ENCODE peak calls at places on chromosome 6, in four cellular contexts. One of them, this sample, is unnamed.

GRCh38 chr6:17585766-17586502 is 14.2 kb upstream of the FAM8A1 start:
- DNase-seq in BJ: no peak
- DNase-seq in kidney: no peak
- DNase-seq in cardiac fibroblast: no peak
- DNase-seq in this sample: no peak

GRCh38 chr6:56689114-56689513 is 46.4 kb upstream of the DST start:
- DNase-seq in BJ: no peak
- DNase-seq in kidney: no peak
- DNase-seq in cardiac fibroblast: no peak
- DNase-seq in this sample: no peak

GRCh38 chr6:147903931-147904330 is 395.4 kb downstream of the SAMD5 start:
- DNase-seq in BJ: no peak
- DNase-seq in kidney: no peak
- DNase-seq in cardiac fibroblast: no peak
- DNase-seq in this sample: no peak

GRCh38 chr6:118280210-118280609 is 267.9 kb upstream of the PLN start:
- DNase-seq in BJ: no peak
- DNase-seq in kidney: no peak
- DNase-seq in cardiac fibroblast: no peak
- DNase-seq in this sample: no peak

GRCh38 chr6:101534386-101534785 is 140.9 kb downstream of the GRIK2 start:
- DNase-seq in BJ: no peak
- DNase-seq in kidney: no peak
- DNase-seq in cardiac fibroblast: peak
- DNase-seq in this sample: peak

GRCh38 chr6:155787168-155787567 is 331.5 kb upstream of the NOX3 start:
- DNase-seq in BJ: no peak
- DNase-seq in kidney: no peak
- DNase-seq in cardiac fibroblast: no peak
- DNase-seq in this sample: no peak

GRCh38 chr6:119791746-119792145 is 442.2 kb upstream of the MAN1A1 start:
- DNase-seq in BJ: no peak
- DNase-seq in kidney: no peak
- DNase-seq in cardiac fibroblast: no peak
- DNase-seq in this sample: no peak

GRCh38 chr6:85458184-85458583 is 8.3 kb downstream of the NT5E start:
- DNase-seq in BJ: no peak
- DNase-seq in kidney: no peak
- DNase-seq in cardiac fibroblast: no peak
- DNase-seq in this sample: no peak

GRCh38 chr6:18115356-18115755 is 7.1 kb downstream of the NHLRC1 start:
- DNase-seq in BJ: no peak
- DNase-seq in kidney: no peak
- DNase-seq in cardiac fibroblast: no peak
- DNase-seq in this sample: no peak

GRCh38 chr6:32107447-32107846 is 1.7 kb downstream of the TNXB start:
- DNase-seq in BJ: no peak
- DNase-seq in kidney: no peak
- DNase-seq in cardiac fibroblast: peak
- DNase-seq in this sample: no peak

GRCh38 chr6:30074331-30075093 is 1.1 kb downstream of the RNF39 start:
- DNase-seq in BJ: no peak
- DNase-seq in kidney: peak
- DNase-seq in cardiac fibroblast: no peak
- DNase-seq in this sample: no peak

GRCh38 chr6:9507136-9507895 is 907.6 kb downstream of the TFAP2A start:
- DNase-seq in BJ: no peak
- DNase-seq in kidney: no peak
- DNase-seq in cardiac fibroblast: no peak
- DNase-seq in this sample: no peak

GRCh38 chr6:168201383-168201782 is 118.2 kb downstream of the DACT2 start:
- DNase-seq in BJ: no peak
- DNase-seq in kidney: peak
- DNase-seq in cardiac fibroblast: no peak
- DNase-seq in this sample: no peak

GRCh38 chr6:166484863-166485262 is 101.6 kb downstream of the RAMACL start:
- DNase-seq in BJ: no peak
- DNase-seq in kidney: peak
- DNase-seq in cardiac fibroblast: no peak
- DNase-seq in this sample: no peak

GRCh38 chr6:77650098-77650663 is 2.7 kb upstream of the MEI4 start:
- DNase-seq in BJ: no peak
- DNase-seq in kidney: peak
- DNase-seq in cardiac fibroblast: peak
- DNase-seq in this sample: no peak

GRCh38 chr6:157650261-157650640 is 172.8 kb upstream of the SNX9 start:
- DNase-seq in BJ: no peak
- DNase-seq in kidney: no peak
- DNase-seq in cardiac fibroblast: no peak
- DNase-seq in this sample: no peak

GRCh38 chr6:90025418-90026089 is 131.3 kb downstream of the GJA10 start:
- DNase-seq in BJ: peak
- DNase-seq in kidney: no peak
- DNase-seq in cardiac fibroblast: peak
- DNase-seq in this sample: peak

GRCh38 chr6:30037182-30037788 is 23.8 kb upstream of the POLR1H start:
- DNase-seq in BJ: no peak
- DNase-seq in kidney: no peak
- DNase-seq in cardiac fibroblast: peak
- DNase-seq in this sample: peak

GRCh38 chr6:15299430-15300131 is 53.7 kb downstream of the JARID2 start:
- DNase-seq in BJ: no peak
- DNase-seq in kidney: no peak
- DNase-seq in cardiac fibroblast: peak
- DNase-seq in this sample: peak

GRCh38 chr6:84151669-84152068 is 75.8 kb downstream of the CEP162 start:
- DNase-seq in BJ: no peak
- DNase-seq in kidney: no peak
- DNase-seq in cardiac fibroblast: no peak
- DNase-seq in this sample: no peak

GRCh38 chr6:11919771-11920440 is 92.2 kb upstream of the HIVEP1 start:
- DNase-seq in BJ: no peak
- DNase-seq in kidney: no peak
- DNase-seq in cardiac fibroblast: no peak
- DNase-seq in this sample: no peak

GRCh38 chr6:148203970-148204369 is 138.7 kb upstream of the SASH1 start:
- DNase-seq in BJ: no peak
- DNase-seq in kidney: no peak
- DNase-seq in cardiac fibroblast: peak
- DNase-seq in this sample: peak

GRCh38 chr6:42326248-42326647 is 108.6 kb upstream of the MRPS10 start:
- DNase-seq in BJ: no peak
- DNase-seq in kidney: no peak
- DNase-seq in cardiac fibroblast: no peak
- DNase-seq in this sample: no peak

GRCh38 chr6:133254552-133255228 is 13.5 kb downstream of the EYA4 start:
- DNase-seq in BJ: no peak
- DNase-seq in kidney: no peak
- DNase-seq in cardiac fibroblast: peak
- DNase-seq in this sample: peak

GRCh38 chr6:51678905-51679620 is 408.4 kb downstream of the PKHD1 start:
- DNase-seq in BJ: no peak
- DNase-seq in kidney: no peak
- DNase-seq in cardiac fibroblast: no peak
- DNase-seq in this sample: no peak

GRCh38 chr6:126112171-126112632 is 125.9 kb downstream of the TRMT11 start:
- DNase-seq in BJ: no peak
- DNase-seq in kidney: no peak
- DNase-seq in cardiac fibroblast: peak
- DNase-seq in this sample: peak

GRCh38 chr6:133549252-133549925 is 308.2 kb downstream of the EYA4 start:
- DNase-seq in BJ: no peak
- DNase-seq in kidney: no peak
- DNase-seq in cardiac fibroblast: no peak
- DNase-seq in this sample: no peak

GRCh38 chr6:84344005-84344404 is 116.6 kb upstream of the CEP162 start:
- DNase-seq in BJ: no peak
- DNase-seq in kidney: no peak
- DNase-seq in cardiac fibroblast: no peak
- DNase-seq in this sample: no peak

GRCh38 chr6:170374571-170375444 is 68.2 kb downstream of the FAM120B start:
- DNase-seq in BJ: no peak
- DNase-seq in kidney: no peak
- DNase-seq in cardiac fibroblast: peak
- DNase-seq in this sample: peak

GRCh38 chr6:73796881-73797280 is 100.9 kb downstream of the CD109 start:
- DNase-seq in BJ: no peak
- DNase-seq in kidney: no peak
- DNase-seq in cardiac fibroblast: no peak
- DNase-seq in this sample: no peak

GRCh38 chr6:24223131-24223715 is 97.2 kb downstream of the NRSN1 start:
- DNase-seq in BJ: no peak
- DNase-seq in kidney: no peak
- DNase-seq in cardiac fibroblast: no peak
- DNase-seq in this sample: no peak

DNA sequence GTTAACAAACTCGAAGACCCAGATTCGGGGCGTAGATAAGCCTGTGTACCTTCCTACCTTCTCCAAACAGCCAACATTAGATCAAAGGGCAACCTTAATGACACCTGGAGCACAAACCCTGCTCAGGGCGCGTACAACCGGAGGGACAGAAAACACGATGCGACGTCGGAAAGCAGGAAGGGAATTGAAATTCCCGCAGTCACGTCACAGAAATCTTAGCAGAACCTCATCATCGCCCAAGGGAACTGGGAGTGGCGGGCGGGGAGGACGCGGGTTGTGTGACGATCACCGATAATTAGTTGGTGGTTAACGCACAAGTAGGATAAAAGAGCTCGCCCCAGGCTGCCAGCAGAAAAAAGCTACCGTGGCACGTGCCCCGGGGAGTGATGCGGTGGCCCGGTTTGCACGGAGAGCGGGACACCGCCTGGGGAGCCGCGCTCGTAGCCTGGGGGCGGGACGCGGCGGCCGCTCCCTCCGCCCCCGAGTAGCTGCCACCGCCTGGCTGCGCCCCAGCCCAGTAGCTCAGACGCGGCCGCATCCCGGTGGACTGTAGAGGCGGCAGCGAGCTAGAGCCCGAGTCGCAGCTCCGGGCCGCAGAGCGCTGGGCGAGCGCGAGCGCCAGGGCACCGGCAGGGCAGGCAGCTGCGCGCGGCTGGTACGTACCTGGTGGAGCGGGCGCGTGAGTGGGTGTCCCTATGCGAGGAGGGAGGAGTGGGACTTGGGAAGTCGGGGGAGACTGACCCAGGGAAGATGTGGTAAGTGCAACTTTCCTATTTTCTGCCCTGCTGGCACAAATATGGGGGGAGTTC is at the start of gene PKIB:
- DNase-seq in BJ: no peak
- DNase-seq in kidney: peak
- DNase-seq in cardiac fibroblast: peak
- DNase-seq in this sample: peak
- TF ChIP-seq CTCF in BJ: no peak
- TF ChIP-seq CTCF in kidney: peak
- TF ChIP-seq CTCF in cardiac fibroblast: peak
- TF ChIP-seq CTCF in this sample: no peak

GRCh38 chr6:136161950-136162349 is 88.2 kb downstream of the MTFR2 start:
- DNase-seq in BJ: no peak
- DNase-seq in kidney: no peak
- DNase-seq in cardiac fibroblast: no peak
- DNase-seq in this sample: no peak

GRCh38 chr6:136160255-136160654 is 89.9 kb downstream of the MTFR2 start:
- DNase-seq in BJ: no peak
- DNase-seq in kidney: no peak
- DNase-seq in cardiac fibroblast: no peak
- DNase-seq in this sample: no peak

GRCh38 chr6:136158971-136159370 is 91.1 kb downstream of the MTFR2 start:
- DNase-seq in BJ: peak
- DNase-seq in kidney: no peak
- DNase-seq in cardiac fibroblast: no peak
- DNase-seq in this sample: no peak

GRCh38 chr6:136153976-136154375 is 96.1 kb downstream of the MTFR2 start:
- DNase-seq in BJ: no peak
- DNase-seq in kidney: no peak
- DNase-seq in cardiac fibroblast: no peak
- DNase-seq in this sample: no peak

DNA sequence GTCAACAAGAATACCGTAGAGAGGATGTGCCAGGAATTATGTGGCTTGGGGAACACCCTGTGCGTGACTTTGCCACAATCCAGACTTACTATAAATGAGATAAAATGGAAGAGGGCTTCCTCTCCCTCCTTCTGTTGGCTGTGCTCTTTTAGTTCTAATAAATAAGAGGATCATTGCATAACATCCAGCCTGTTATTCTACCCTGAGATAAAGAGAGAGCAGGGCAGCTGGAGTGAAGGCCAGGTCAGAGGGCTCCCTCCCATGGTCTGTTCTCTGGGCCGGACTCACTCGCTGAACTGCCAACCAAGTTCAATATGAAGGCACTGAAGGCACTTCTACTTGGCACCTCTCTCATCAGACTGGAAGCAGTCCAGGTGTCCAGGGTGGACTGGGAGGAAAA is 91.7 kb downstream of the MTFR2 start:
- DNase-seq in BJ: peak
- DNase-seq in kidney: peak
- DNase-seq in cardiac fibroblast: peak
- DNase-seq in this sample: peak
- TF ChIP-seq CTCF in BJ: no peak
- TF ChIP-seq CTCF in kidney: peak
- TF ChIP-seq CTCF in cardiac fibroblast: peak
- TF ChIP-seq CTCF in this sample: no peak

GRCh38 chr6:131182991-131183425 is 47.7 kb downstream of the AKAP7 start:
- DNase-seq in BJ: no peak
- DNase-seq in kidney: no peak
- DNase-seq in cardiac fibroblast: peak
- DNase-seq in this sample: peak
- TF ChIP-seq CTCF in BJ: peak
- TF ChIP-seq CTCF in kidney: peak
- TF ChIP-seq CTCF in cardiac fibroblast: peak
- TF ChIP-seq CTCF in this sample: peak

GRCh38 chr6:127198549-127198948 is 68.1 kb upstream of the RNF146 start:
- DNase-seq in BJ: no peak
- DNase-seq in kidney: no peak
- DNase-seq in cardiac fibroblast: peak
- DNase-seq in this sample: peak

GRCh38 chr6:127192911-127193503 is 73.7 kb upstream of the RNF146 start:
- DNase-seq in BJ: peak
- DNase-seq in kidney: no peak
- DNase-seq in cardiac fibroblast: peak
- DNase-seq in this sample: peak

GRCh38 chr6:127191716-127192115 is 73.2 kb downstream of the RSPO3 start:
- DNase-seq in BJ: no peak
- DNase-seq in kidney: no peak
- DNase-seq in cardiac fibroblast: peak
- DNase-seq in this sample: peak

GRCh38 chr6:127199470-127199869 is 67.2 kb upstream of the RNF146 start:
- DNase-seq in BJ: no peak
- DNase-seq in kidney: no peak
- DNase-seq in cardiac fibroblast: no peak
- DNase-seq in this sample: no peak

GRCh38 chr6:127195833-127196232 is 70.8 kb upstream of the RNF146 start:
- DNase-seq in BJ: no peak
- DNase-seq in kidney: no peak
- DNase-seq in cardiac fibroblast: no peak
- DNase-seq in this sample: no peak
- TF ChIP-seq CTCF in BJ: no peak
- TF ChIP-seq CTCF in kidney: no peak
- TF ChIP-seq CTCF in cardiac fibroblast: no peak
- TF ChIP-seq CTCF in this sample: no peak

GRCh38 chr6:104483225-104483834 is 376.4 kb downstream of the HACE1 start:
- DNase-seq in BJ: no peak
- DNase-seq in kidney: no peak
- DNase-seq in cardiac fibroblast: peak
- DNase-seq in this sample: peak
- TF ChIP-seq CTCF in BJ: no peak
- TF ChIP-seq CTCF in kidney: no peak
- TF ChIP-seq CTCF in cardiac fibroblast: peak
- TF ChIP-seq CTCF in this sample: peak

This sample was measured in fibroblast of pulmonary artery.